ENCODE peak calls at places on chromosome 22, in five cellular contexts. D is Calu3, C is activated T-cell treated with anti-CD3 and anti-CD28 coated beads for 1 hour, I is HFF-Myc, A is substantia nigra. J is an unnamed sample.

GRCh38 chr22:45101828-45102227 is 61.9 kb upstream of the NUP50 start:
- DNase-seq in D (peak; percentile 45), C (no peak), I (peak; percentile 57), A (peak; percentile 41), J (peak; percentile 45)

GRCh38 chr22:23242473-23243001 is 62.2 kb downstream of the BCR start:
- DNase-seq in D (no peak), C (no peak), I (no peak), A (no peak), J (peak; percentile 44)

GRCh38 chr22:20401376-20402020 is 7.5 kb downstream of the ZNF74 start:
- DNase-seq in D (no peak), C (no peak), I (no peak), A (no peak), J (no peak)

GRCh38 chr22:36238348-36239149 is 778 bp downstream of the APOL2 start:
- DNase-seq in D (no peak), C (no peak), I (no peak), A (no peak), J (no peak)

GRCh38 chr22:44002324-44002723 is 21.8 kb upstream of the PARVB start:
- DNase-seq in D (no peak), C (no peak), I (no peak), A (no peak), J (no peak)

GRCh38 chr22:42871146-42872050 is 14.3 kb upstream of the ARFGAP3 start:
- DNase-seq in D (no peak), C (no peak), I (no peak), A (no peak), J (no peak)

GRCh38 chr22:45969801-45970464 is 7.0 kb downstream of the WNT7B start:
- DNase-seq in D (no peak), C (no peak), I (no peak), A (no peak), J (no peak)

GRCh38 chr22:26134654-26135330 is 34.5 kb upstream of the SEZ6L start:
- DNase-seq in D (no peak), C (no peak), I (no peak), A (no peak), J (no peak)

GRCh38 chr22:32661737-32662586 is 139.5 kb upstream of the TIMP3 start:
- DNase-seq in D (no peak), C (no peak), I (peak; percentile 92), A (no peak), J (no peak)

GRCh38 chr22:48554893-48555552 is 1272.7 kb downstream of the BRD1 start:
- DNase-seq in D (no peak), C (no peak), I (no peak), A (no peak), J (peak; percentile 42)

GRCh38 chr22:38706101-38706884 is 549 bp downstream of the GTPBP1 start:
- DNase-seq in D (peak; percentile 31), C (no peak), I (no peak), A (peak; percentile 74), J (no peak)

GRCh38 chr22:20509344-20510047 is 2.1 kb downstream of the MED15 start:
- DNase-seq in D (peak; percentile 79), C (no peak), I (peak; percentile 78), A (peak; percentile 35), J (no peak)

GRCh38 chr22:27312567-27313507 is 488.7 kb downstream of the MN1 start:
- DNase-seq in D (no peak), C (no peak), I (no peak), A (no peak), J (peak; percentile 40)

GRCh38 chr22:16935209-16935608 is 72.8 kb downstream of the GAB4 start:
- DNase-seq in D (no peak), C (no peak), I (no peak), A (no peak), J (no peak)

GRCh38 chr22:24986816-24987215 is 34.3 kb downstream of the KIAA1671 start:
- DNase-seq in D (no peak), C (no peak), I (no peak), A (no peak), J (no peak)

GRCh38 chr22:28034760-28035401 is 115.8 kb upstream of the PITPNB start:
- DNase-seq in D (no peak), C (peak; percentile 9), I (peak; percentile 44), A (peak; percentile 46), J (no peak)

GRCh38 chr22:30262917-30263741 is 3.5 kb downstream of the OSM start:
- DNase-seq in D (peak; percentile 90), C (peak; percentile 78), I (no peak), A (peak; percentile 72), J (peak; percentile 95)

GRCh38 chr22:36386900-36387663 is 685 bp downstream of the MYH9 start:
- DNase-seq in D (peak; percentile 59), C (peak; percentile 37), I (no peak), A (peak; percentile 71), J (peak; percentile 52)

GRCh38 chr22:37017356-37017755 is 1.9 kb downstream of the TST start:
- DNase-seq in D (no peak), C (no peak), I (no peak), A (peak; percentile 29), J (no peak)

GRCh38 chr22:43242627-43243026 is 55.7 kb upstream of the TTLL12 start:
- DNase-seq in D (no peak), C (no peak), I (no peak), A (no peak), J (no peak)

GRCh38 chr22:42978453-42979103 is 36.4 kb downstream of the PACSIN2 start:
- DNase-seq in D (peak; percentile 44), C (no peak), I (no peak), A (no peak), J (no peak)

GRCh38 chr22:50507991-50508884 is at the start of gene NCAPH2:
- DNase-seq in D (peak; percentile 96), C (peak; percentile 98), I (peak; percentile 91), A (peak; percentile 100), J (peak; percentile 98)

GRCh38 chr22:25172153-25172552 is 27.5 kb upstream of the CRYBB3 start:
- DNase-seq in D (peak; percentile 72), C (peak; percentile 14), I (no peak), A (no peak), J (no peak)

GRCh38 chr22:43376765-43377485 is 33.8 kb upstream of the SCUBE1 start:
- DNase-seq in D (no peak), C (peak; percentile 10), I (no peak), A (no peak), J (no peak)

GRCh38 chr22:37672920-37673453 is 2.4 kb upstream of the LGALS1 start:
- DNase-seq in D (no peak), C (no peak), I (no peak), A (no peak), J (no peak)

GRCh38 chr22:37062366-37062655 is 10.8 kb downstream of the KCTD17 start:
- DNase-seq in D (no peak), C (no peak), I (no peak), A (no peak), J (no peak)

GRCh38 chr22:39349967-39350802 is at the start of gene SYNGR1:
- DNase-seq in D (peak; percentile 17), C (no peak), I (no peak), A (no peak), J (peak; percentile 68)

GRCh38 chr22:24805790-24806662 is at the start of gene SGSM1:
- DNase-seq in D (peak; percentile 90), C (peak; percentile 63), I (no peak), A (peak; percentile 91), J (peak; percentile 93)

GRCh38 chr22:43901976-43902643 is 10.3 kb upstream of the PNPLA5 start:
- DNase-seq in D (no peak), C (no peak), I (peak; percentile 45), A (no peak), J (no peak)

GRCh38 chr22:37433786-37434185 is 6.5 kb upstream of the ELFN2 start:
- DNase-seq in D (no peak), C (no peak), I (no peak), A (no peak), J (peak; percentile 45)

J was measured in nephron progenitor cell.